ENCODE peak calls at places on chromosome 21, in eight cellular contexts. One of them, this sample, is unnamed.

GRCh38 chr21:35578831-35579470 is 481.4 kb downstream of the SETD4 start:
- DNase-seq in AG04449: no peak
- DNase-seq in lower lobe of right lung: no peak
- DNase-seq in brain microvascular endothelial cell: no peak
- DNase-seq in H9: no peak
- DNase-seq in CD4-positive, alpha-beta T cell: no peak
- DNase-seq in A549: no peak
- DNase-seq in GM10248: no peak
- DNase-seq in this sample: no peak

GRCh38 chr21:26388731-26389231 is 184.3 kb downstream of the CYYR1 start:
- DNase-seq in H9: no peak
- DNase-seq in GM10248: no peak
- DNase-seq in A549: peak; percentile 41
- DNase-seq in CD4-positive, alpha-beta T cell: no peak
- DNase-seq in lower lobe of right lung: no peak
- DNase-seq in brain microvascular endothelial cell: peak; percentile 45
- DNase-seq in AG04449: no peak
- DNase-seq in this sample: no peak

GRCh38 chr21:25963186-25963585 is 207.4 kb downstream of the APP start:
- DNase-seq in GM10248: no peak
- DNase-seq in AG04449: no peak
- DNase-seq in H9: no peak
- DNase-seq in brain microvascular endothelial cell: no peak
- DNase-seq in CD4-positive, alpha-beta T cell: no peak
- DNase-seq in A549: peak; percentile 15
- DNase-seq in lower lobe of right lung: no peak
- DNase-seq in this sample: no peak

GRCh38 chr21:37195078-37195477 is 72.1 kb downstream of the VPS26C start:
- DNase-seq in CD4-positive, alpha-beta T cell: no peak
- DNase-seq in brain microvascular endothelial cell: no peak
- DNase-seq in AG04449: no peak
- DNase-seq in GM10248: no peak
- DNase-seq in H9: no peak
- DNase-seq in lower lobe of right lung: no peak
- DNase-seq in A549: no peak
- DNase-seq in this sample: no peak

GRCh38 chr21:25790122-25790951 is 55.6 kb downstream of the GABPA start:
- DNase-seq in H9: no peak
- DNase-seq in CD4-positive, alpha-beta T cell: no peak
- DNase-seq in AG04449: no peak
- DNase-seq in GM10248: peak; percentile 17
- DNase-seq in lower lobe of right lung: no peak
- DNase-seq in A549: peak; percentile 44
- DNase-seq in brain microvascular endothelial cell: peak; percentile 18
- DNase-seq in this sample: peak; percentile 12

GRCh38 chr21:17901458-17902092 is 82.4 kb upstream of the C21orf91 start:
- DNase-seq in CD4-positive, alpha-beta T cell: no peak
- DNase-seq in AG04449: no peak
- DNase-seq in H9: peak; percentile 33
- DNase-seq in brain microvascular endothelial cell: no peak
- DNase-seq in lower lobe of right lung: no peak
- DNase-seq in A549: no peak
- DNase-seq in GM10248: no peak
- DNase-seq in this sample: no peak

GRCh38 chr21:44732263-44732662 is 20.9 kb upstream of the TSPEAR start:
- DNase-seq in brain microvascular endothelial cell: no peak
- DNase-seq in GM10248: no peak
- DNase-seq in AG04449: no peak
- DNase-seq in lower lobe of right lung: no peak
- DNase-seq in A549: no peak
- DNase-seq in CD4-positive, alpha-beta T cell: no peak
- DNase-seq in H9: peak; percentile 21
- DNase-seq in this sample: no peak

GRCh38 chr21:14046401-14046800 is 164.4 kb downstream of the LIPI start:
- DNase-seq in lower lobe of right lung: no peak
- DNase-seq in AG04449: peak; percentile 4
- DNase-seq in H9: no peak
- DNase-seq in GM10248: no peak
- DNase-seq in A549: no peak
- DNase-seq in brain microvascular endothelial cell: no peak
- DNase-seq in CD4-positive, alpha-beta T cell: no peak
- DNase-seq in this sample: no peak

GRCh38 chr21:26686278-26686677 is 113.2 kb upstream of the CYYR1 start:
- DNase-seq in A549: peak; percentile 41
- DNase-seq in lower lobe of right lung: no peak
- DNase-seq in AG04449: no peak
- DNase-seq in H9: peak; percentile 69
- DNase-seq in brain microvascular endothelial cell: no peak
- DNase-seq in CD4-positive, alpha-beta T cell: no peak
- DNase-seq in GM10248: no peak
- DNase-seq in this sample: no peak

GRCh38 chr21:41342035-41342434 is 19.8 kb upstream of the MX2 start:
- DNase-seq in A549: no peak
- DNase-seq in lower lobe of right lung: no peak
- DNase-seq in CD4-positive, alpha-beta T cell: no peak
- DNase-seq in GM10248: no peak
- DNase-seq in AG04449: no peak
- DNase-seq in brain microvascular endothelial cell: no peak
- DNase-seq in H9: no peak
- DNase-seq in this sample: no peak

GRCh38 chr21:25995283-25995682 is 175.3 kb downstream of the APP start:
- DNase-seq in AG04449: no peak
- DNase-seq in A549: no peak
- DNase-seq in brain microvascular endothelial cell: no peak
- DNase-seq in lower lobe of right lung: no peak
- DNase-seq in CD4-positive, alpha-beta T cell: no peak
- DNase-seq in GM10248: no peak
- DNase-seq in H9: no peak
- DNase-seq in this sample: no peak

GRCh38 chr21:41500931-41501381 is 7.0 kb downstream of the TMPRSS2 start:
- DNase-seq in GM10248: no peak
- DNase-seq in H9: no peak
- DNase-seq in AG04449: no peak
- DNase-seq in A549: no peak
- DNase-seq in lower lobe of right lung: no peak
- DNase-seq in CD4-positive, alpha-beta T cell: no peak
- DNase-seq in brain microvascular endothelial cell: no peak
- DNase-seq in this sample: no peak

GRCh38 chr21:44418108-44418875 is 37.0 kb upstream of the LRRC3 start:
- DNase-seq in lower lobe of right lung: no peak
- DNase-seq in GM10248: no peak
- DNase-seq in H9: no peak
- DNase-seq in AG04449: no peak
- DNase-seq in brain microvascular endothelial cell: no peak
- DNase-seq in A549: no peak
- DNase-seq in CD4-positive, alpha-beta T cell: no peak
- DNase-seq in this sample: no peak

GRCh38 chr21:37008705-37009104 is 2.2 kb downstream of the RIPPLY3 start:
- DNase-seq in H9: no peak
- DNase-seq in CD4-positive, alpha-beta T cell: no peak
- DNase-seq in AG04449: no peak
- DNase-seq in lower lobe of right lung: no peak
- DNase-seq in brain microvascular endothelial cell: no peak
- DNase-seq in A549: no peak
- DNase-seq in GM10248: no peak
- DNase-seq in this sample: no peak

GRCh38 chr21:38337793-38338192 is 81.0 kb downstream of the KCNJ15 start:
- DNase-seq in GM10248: no peak
- DNase-seq in CD4-positive, alpha-beta T cell: no peak
- DNase-seq in A549: no peak
- DNase-seq in lower lobe of right lung: no peak
- DNase-seq in brain microvascular endothelial cell: no peak
- DNase-seq in AG04449: no peak
- DNase-seq in H9: no peak
- DNase-seq in this sample: no peak

DNA sequence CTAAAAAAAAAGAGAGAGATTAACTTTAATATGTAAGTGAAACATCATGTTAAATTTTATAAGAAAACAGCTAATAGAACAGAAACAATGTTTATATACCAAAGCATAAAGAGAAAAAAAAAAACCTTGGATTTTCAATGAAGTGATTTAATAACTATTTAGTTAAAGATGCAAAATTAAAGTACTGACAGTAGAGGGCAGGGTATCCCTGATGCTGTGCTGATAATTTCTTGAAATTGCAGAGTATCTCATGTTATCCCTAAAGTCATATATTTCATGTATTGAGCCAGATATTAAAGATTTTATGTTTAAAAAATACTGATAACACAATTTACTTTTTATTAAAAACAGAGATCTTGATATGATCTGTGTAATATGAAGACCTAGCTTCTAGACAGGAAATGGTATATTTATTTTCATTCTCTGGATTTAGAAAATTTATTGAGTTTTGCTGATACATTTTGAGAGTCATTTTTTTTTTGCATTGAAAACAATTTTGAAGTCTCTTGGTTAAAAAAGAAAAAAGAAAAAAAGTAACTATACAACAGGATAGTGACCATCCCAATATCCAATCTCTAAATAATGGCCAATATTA is 273.2 kb downstream of the USP25 start:
- DNase-seq in lower lobe of right lung: no peak
- DNase-seq in A549: peak; percentile 20
- DNase-seq in brain microvascular endothelial cell: peak; percentile 10
- DNase-seq in H9: no peak
- DNase-seq in AG04449: no peak
- DNase-seq in GM10248: no peak
- DNase-seq in CD4-positive, alpha-beta T cell: no peak
- DNase-seq in this sample: no peak
- TF ChIP-seq CTCF in lower lobe of right lung: peak; percentile 9
- TF ChIP-seq CTCF in A549: peak; percentile 51
- TF ChIP-seq CTCF in brain microvascular endothelial cell: peak; percentile 42
- TF ChIP-seq CTCF in H9: peak; percentile 62
- TF ChIP-seq CTCF in AG04449: peak; percentile 36
- TF ChIP-seq CTCF in GM10248: no peak
- TF ChIP-seq CTCF in CD4-positive, alpha-beta T cell: no peak
- TF ChIP-seq CTCF in this sample: peak; percentile 51

GRCh38 chr21:42572906-42573495 is 59.3 kb downstream of the SLC37A1 start:
- DNase-seq in GM10248: no peak
- DNase-seq in H9: no peak
- DNase-seq in lower lobe of right lung: peak; percentile 31
- DNase-seq in CD4-positive, alpha-beta T cell: no peak
- DNase-seq in AG04449: no peak
- DNase-seq in brain microvascular endothelial cell: no peak
- DNase-seq in A549: no peak
- DNase-seq in this sample: no peak

GRCh38 chr21:42571391-42572150 is 57.9 kb downstream of the SLC37A1 start:
- DNase-seq in lower lobe of right lung: peak; percentile 38
- DNase-seq in brain microvascular endothelial cell: no peak
- DNase-seq in AG04449: no peak
- DNase-seq in A549: no peak
- DNase-seq in H9: no peak
- DNase-seq in GM10248: no peak
- DNase-seq in CD4-positive, alpha-beta T cell: peak; percentile 8
- DNase-seq in this sample: no peak

GRCh38 chr21:42575111-42575510 is 61.5 kb downstream of the SLC37A1 start:
- DNase-seq in CD4-positive, alpha-beta T cell: peak; percentile 16
- DNase-seq in H9: no peak
- DNase-seq in GM10248: no peak
- DNase-seq in brain microvascular endothelial cell: no peak
- DNase-seq in A549: no peak
- DNase-seq in lower lobe of right lung: peak; percentile 16
- DNase-seq in AG04449: no peak
- DNase-seq in this sample: no peak

GRCh38 chr21:42576639-42577038 is 63.0 kb downstream of the SLC37A1 start:
- DNase-seq in CD4-positive, alpha-beta T cell: no peak
- DNase-seq in GM10248: no peak
- DNase-seq in brain microvascular endothelial cell: no peak
- DNase-seq in A549: no peak
- DNase-seq in lower lobe of right lung: no peak
- DNase-seq in AG04449: no peak
- DNase-seq in H9: no peak
- DNase-seq in this sample: no peak

DNA sequence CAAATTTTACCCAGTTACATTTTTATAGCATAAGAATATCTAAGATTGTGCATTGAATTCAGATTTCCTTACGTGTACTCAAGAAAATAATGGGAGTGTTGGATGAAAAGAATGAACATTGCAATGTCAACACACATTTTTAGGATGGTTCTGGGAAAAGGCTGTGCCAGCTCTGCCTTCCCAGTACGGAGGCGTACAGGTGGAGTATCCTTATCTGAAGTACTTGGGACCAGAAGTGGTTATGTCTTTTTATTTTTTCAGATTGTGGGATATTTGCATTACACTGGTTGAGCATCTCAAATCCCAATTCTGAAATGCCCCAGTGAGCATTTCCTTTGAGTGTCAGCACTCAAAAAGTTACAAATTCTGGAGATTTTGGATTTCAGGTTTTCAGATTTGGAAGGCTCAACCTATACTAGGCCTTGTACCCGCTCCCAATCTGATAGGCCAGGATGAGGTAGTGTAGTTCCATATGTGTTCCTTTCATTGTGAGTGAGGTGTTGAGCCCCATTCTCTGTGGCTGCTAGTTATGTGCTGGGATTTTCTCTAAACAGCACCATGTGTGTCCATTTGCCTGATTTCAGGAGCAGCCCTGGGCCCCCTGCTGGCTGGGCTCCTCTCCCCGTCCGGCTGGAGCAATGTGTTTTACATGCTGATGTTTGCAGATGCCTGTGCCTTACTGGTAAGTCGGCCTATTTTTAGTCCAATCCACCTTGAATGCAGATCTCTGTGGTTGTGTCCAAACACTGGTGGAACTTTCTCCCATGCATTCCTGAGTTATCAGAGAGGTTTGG is 60.8 kb downstream of the SLC37A1 start:
- DNase-seq in GM10248: no peak
- DNase-seq in H9: no peak
- DNase-seq in brain microvascular endothelial cell: peak; percentile 35
- DNase-seq in A549: no peak
- DNase-seq in AG04449: no peak
- DNase-seq in lower lobe of right lung: peak; percentile 45
- DNase-seq in CD4-positive, alpha-beta T cell: peak; percentile 19
- DNase-seq in this sample: no peak
- TF ChIP-seq CTCF in GM10248: no peak
- TF ChIP-seq CTCF in H9: no peak
- TF ChIP-seq CTCF in brain microvascular endothelial cell: peak; percentile 67
- TF ChIP-seq CTCF in A549: no peak
- TF ChIP-seq CTCF in AG04449: peak; percentile 50
- TF ChIP-seq CTCF in lower lobe of right lung: peak; percentile 21
- TF ChIP-seq CTCF in CD4-positive, alpha-beta T cell: no peak
- TF ChIP-seq CTCF in this sample: peak; percentile 50

DNA sequence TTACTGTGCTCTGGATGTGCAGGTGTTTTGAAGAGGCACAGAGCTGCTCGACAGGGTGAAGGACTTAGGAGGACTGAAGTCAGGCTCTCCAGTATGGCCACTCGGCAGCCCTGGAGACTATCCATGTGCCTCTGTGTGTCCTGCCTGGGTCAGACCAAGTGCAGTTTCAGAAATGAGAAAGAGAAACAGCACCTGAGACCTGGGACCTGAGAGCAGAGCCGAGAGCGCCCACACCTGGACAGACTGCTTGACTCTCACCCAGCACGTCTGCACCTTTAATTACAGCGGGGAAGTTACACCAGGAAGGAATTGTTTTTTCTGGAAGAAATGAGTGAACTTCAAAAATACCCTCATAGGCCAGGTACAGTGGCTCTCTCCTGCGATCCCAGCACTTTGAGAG is 59.7 kb upstream of the COL6A1 start:
- DNase-seq in A549: no peak
- DNase-seq in H9: no peak
- DNase-seq in CD4-positive, alpha-beta T cell: no peak
- DNase-seq in brain microvascular endothelial cell: no peak
- DNase-seq in GM10248: no peak
- DNase-seq in lower lobe of right lung: no peak
- DNase-seq in AG04449: no peak
- DNase-seq in this sample: no peak
- TF ChIP-seq CTCF in A549: no peak
- TF ChIP-seq CTCF in H9: peak; percentile 23
- TF ChIP-seq CTCF in CD4-positive, alpha-beta T cell: no peak
- TF ChIP-seq CTCF in brain microvascular endothelial cell: no peak
- TF ChIP-seq CTCF in GM10248: no peak
- TF ChIP-seq CTCF in lower lobe of right lung: no peak
- TF ChIP-seq CTCF in AG04449: no peak
- TF ChIP-seq CTCF in this sample: no peak

GRCh38 chr21:42669069-42669468 is 15.6 kb downstream of the PDE9A start:
- DNase-seq in CD4-positive, alpha-beta T cell: no peak
- DNase-seq in A549: no peak
- DNase-seq in H9: peak; percentile 67
- DNase-seq in brain microvascular endothelial cell: no peak
- DNase-seq in GM10248: no peak
- DNase-seq in AG04449: no peak
- DNase-seq in lower lobe of right lung: no peak
- DNase-seq in this sample: no peak
- TF ChIP-seq CTCF in CD4-positive, alpha-beta T cell: no peak
- TF ChIP-seq CTCF in A549: no peak
- TF ChIP-seq CTCF in H9: peak; percentile 56
- TF ChIP-seq CTCF in brain microvascular endothelial cell: peak; percentile 2
- TF ChIP-seq CTCF in GM10248: no peak
- TF ChIP-seq CTCF in AG04449: no peak
- TF ChIP-seq CTCF in lower lobe of right lung: no peak
- TF ChIP-seq CTCF in this sample: no peak

This sample was measured in AG09319.